ENCODE peak calls at places on chromosomes 11 and 22, in four cellular contexts. Y is adrenal gland, B is HCT116, H is transverse colon. I is an unnamed sample.

GRCh38 chr11:61026121-61027031 is 54.9 kb downstream of the CD6 start:
- DNase-seq in Y (no peak), B (no peak), H (peak), I (no peak)

GRCh38 chr11:107116358-107116757 is 98.1 kb upstream of the GUCY1A2 start:
- DNase-seq in Y (no peak), B (no peak), H (no peak), I (no peak)

GRCh38 chr11:82750643-82751139 is 17.0 kb upstream of the FAM181B start:
- DNase-seq in Y (no peak), B (no peak), H (no peak), I (no peak)

GRCh38 chr11:86708671-86709070 is 36.3 kb upstream of the ME3 start:
- DNase-seq in Y (no peak), B (no peak), H (no peak), I (no peak)

GRCh38 chr11:40130427-40130826 is 1329.0 kb downstream of the LRRC4C start:
- DNase-seq in Y (no peak), B (no peak), H (no peak), I (no peak)

GRCh38 chr22:30806391-30806861 is 111.8 kb downstream of the OSBP2 start:
- DNase-seq in Y (no peak), B (peak), H (no peak), I (peak)

GRCh38 chr11:1891831-1892115 is at the start of gene PRR33:
- DNase-seq in Y (peak), B (no peak), H (no peak), I (no peak)

GRCh38 chr11:86551693-86552092 is 120.7 kb downstream of the ME3 start:
- DNase-seq in Y (no peak), B (no peak), H (no peak), I (no peak)

GRCh38 chr11:12922418-12922817 is 86.7 kb upstream of the RASSF10 start:
- DNase-seq in Y (no peak), B (no peak), H (no peak), I (no peak)

GRCh38 chr11:12141283-12141682 is 30.9 kb downstream of the MICAL2 start:
- DNase-seq in Y (no peak), B (no peak), H (no peak), I (no peak)

GRCh38 chr22:33697640-33698039 is 222.6 kb downstream of the LARGE1 start:
- DNase-seq in Y (no peak), B (no peak), H (no peak), I (no peak)

GRCh38 chr22:40050258-40050657 is 55.5 kb downstream of the FAM83F start:
- DNase-seq in Y (no peak), B (no peak), H (peak), I (no peak)

GRCh38 chr11:77104727-77105126 is 2.1 kb downstream of the OMP start:
- DNase-seq in Y (no peak), B (no peak), H (no peak), I (no peak)

GRCh38 chr11:33471541-33471940 is 214.4 kb downstream of the HIPK3 start:
- DNase-seq in Y (no peak), B (no peak), H (no peak), I (no peak)

GRCh38 chr22:19767427-19768380 is 7.1 kb downstream of the TBX1 start:
- DNase-seq in Y (peak), B (peak), H (no peak), I (no peak)

GRCh38 chr11:131186629-131187075 is 183.8 kb upstream of the NTM start:
- DNase-seq in Y (no peak), B (no peak), H (no peak), I (no peak)

GRCh38 chr22:43236401-43237166 is 49.6 kb upstream of the TTLL12 start:
- DNase-seq in Y (peak), B (no peak), H (no peak), I (no peak)

GRCh38 chr11:82864268-82864667 is 36.0 kb downstream of the PRCP start:
- DNase-seq in Y (peak), B (peak), H (peak), I (no peak)

GRCh38 chr22:42794551-42795510 is 62.2 kb downstream of the ARFGAP3 start:
- DNase-seq in Y (peak), B (no peak), H (no peak), I (no peak)

GRCh38 chr22:49967333-49968241 is 7.0 kb downstream of the PIM3 start:
- DNase-seq in Y (peak), B (no peak), H (peak), I (no peak)

GRCh38 chr22:49968313-49968830 is 7.8 kb downstream of the PIM3 start:
- DNase-seq in Y (peak), B (no peak), H (no peak), I (no peak)

GRCh38 chr22:49966041-49966715 is 5.6 kb downstream of the PIM3 start:
- DNase-seq in Y (peak), B (no peak), H (peak), I (no peak)

GRCh38 chr22:49965291-49966040 is 4.9 kb downstream of the PIM3 start:
- DNase-seq in Y (peak), B (no peak), H (peak), I (no peak)

DNA sequence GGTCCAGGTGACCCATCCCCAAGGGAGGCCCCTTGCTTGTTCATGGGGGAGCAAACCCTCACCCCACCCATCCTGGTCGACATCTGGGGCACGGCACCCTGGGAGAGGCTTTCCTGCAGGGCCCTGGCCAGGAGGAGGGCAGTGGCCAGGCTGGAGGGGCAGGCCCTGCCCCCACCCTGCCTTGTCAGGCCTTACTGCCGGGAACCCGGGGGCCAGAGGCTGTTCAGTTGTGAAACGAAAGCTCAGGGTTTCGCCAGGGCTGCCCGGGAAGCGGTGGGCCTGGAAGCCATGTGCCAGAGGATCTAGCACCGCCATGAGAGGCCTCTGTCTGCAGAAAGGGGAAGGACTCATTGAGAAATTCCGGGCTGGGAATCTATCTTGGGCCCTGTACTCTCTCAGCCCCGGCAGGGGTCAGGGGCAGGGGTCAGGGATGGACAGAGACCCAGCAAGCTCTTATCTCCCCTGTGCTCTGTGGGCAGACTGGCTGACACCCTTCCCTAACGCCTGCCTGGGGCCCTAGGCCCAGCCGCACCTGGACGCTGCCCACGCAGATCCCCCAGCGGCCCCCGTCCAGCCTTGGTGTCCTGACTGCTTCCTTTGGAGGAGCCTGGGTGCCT is 6.3 kb downstream of the PIM3 start:
- DNase-seq in Y (peak), B (no peak), H (peak), I (no peak)
- H3K27ac ChIP-seq in Y (peak), B (peak), H (peak), I (no peak)

GRCh38 chr22:46671824-46672432 is 51.7 kb downstream of the GRAMD4 start:
- DNase-seq in Y (no peak), B (no peak), H (no peak), I (no peak)
- H3K27ac ChIP-seq in Y (no peak), B (no peak), H (no peak), I (no peak)

DNA sequence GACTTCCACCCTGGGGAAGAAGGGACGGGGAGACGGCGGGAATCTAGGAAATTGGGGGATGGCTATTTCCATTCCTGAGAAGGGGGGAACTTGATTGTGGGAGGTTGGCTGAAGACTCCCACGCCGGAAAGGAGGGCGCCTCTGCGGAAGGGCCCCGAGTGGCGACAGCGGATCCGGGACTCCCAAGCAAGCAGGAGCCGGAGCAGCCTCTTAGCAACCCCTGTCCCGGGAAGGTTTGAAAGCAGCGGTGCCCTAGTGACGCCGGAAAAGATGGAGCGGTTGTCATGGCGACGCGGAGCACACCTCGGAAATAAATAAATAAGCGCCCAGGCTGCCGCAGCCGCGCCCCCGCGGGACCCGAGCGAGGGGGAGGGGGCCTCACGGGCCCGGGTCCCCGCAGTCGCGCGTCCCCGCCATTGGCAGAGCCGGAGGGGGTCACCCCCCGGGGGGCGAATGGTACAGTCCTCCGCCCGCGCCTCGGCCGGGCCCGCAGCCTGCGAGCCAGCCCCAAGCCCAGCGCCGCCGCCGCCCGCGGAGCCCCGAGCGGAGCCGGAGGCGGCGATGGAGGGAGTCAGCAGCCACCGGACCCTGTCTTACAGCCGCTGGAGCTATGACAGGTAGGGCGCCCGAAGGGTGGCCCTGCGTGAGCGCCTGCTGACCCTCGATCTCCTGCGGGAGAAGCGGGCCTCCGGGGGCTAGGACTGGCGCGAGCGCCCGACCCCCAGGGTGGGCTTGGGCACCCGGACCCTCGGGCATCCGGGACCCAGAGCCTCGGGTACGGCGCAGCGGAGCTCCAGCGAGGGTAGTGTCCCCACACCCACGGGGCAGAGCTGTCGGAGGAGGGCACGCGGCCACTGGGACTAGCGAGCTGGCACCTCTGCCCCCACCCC is 31.9 kb downstream of the EIF3F start:
- DNase-seq in Y (peak), B (no peak), H (peak), I (no peak)
- H3K27ac ChIP-seq in Y (no peak), B (no peak), H (peak), I (no peak)

GRCh38 chr11:35274909-35275807 is 136.2 kb downstream of the CD44 start:
- DNase-seq in Y (peak), B (no peak), H (peak), I (no peak)
- H3K27ac ChIP-seq in Y (peak), B (no peak), H (peak), I (peak)

DNA sequence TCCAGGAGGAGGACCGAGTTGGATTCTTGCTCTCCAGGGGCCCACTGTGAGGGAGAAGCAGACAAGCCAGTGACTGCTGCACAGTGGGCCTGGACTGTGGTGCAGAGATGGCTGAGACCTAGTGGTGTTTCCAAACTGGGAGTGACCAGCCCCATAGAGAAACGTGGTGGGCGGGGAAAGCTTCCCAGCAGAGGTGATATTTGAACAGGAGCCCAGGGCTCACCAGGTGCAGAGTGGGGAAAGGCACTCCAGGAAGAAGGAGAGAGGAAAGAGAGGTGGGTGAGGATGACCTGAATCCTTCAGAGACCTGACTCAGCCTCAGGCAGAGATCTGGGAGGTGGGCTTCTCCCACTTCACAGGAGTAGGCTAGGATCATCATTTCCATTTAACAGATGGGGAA is 52.1 kb upstream of the RASD2 start:
- DNase-seq in Y (no peak), B (no peak), H (no peak), I (no peak)
- H3K27ac ChIP-seq in Y (no peak), B (no peak), H (no peak), I (no peak)

GRCh38 chr11:62500066-62501035 is 46.3 kb downstream of the AHNAK start:
- DNase-seq in Y (no peak), B (peak), H (peak), I (peak)
- H3K27ac ChIP-seq in Y (no peak), B (peak), H (peak), I (peak)

GRCh38 chr22:37222440-37222971 is 10.2 kb upstream of the SSTR3 start:
- DNase-seq in Y (no peak), B (no peak), H (peak), I (no peak)
- H3K27ac ChIP-seq in Y (no peak), B (no peak), H (peak), I (no peak)

DNA sequence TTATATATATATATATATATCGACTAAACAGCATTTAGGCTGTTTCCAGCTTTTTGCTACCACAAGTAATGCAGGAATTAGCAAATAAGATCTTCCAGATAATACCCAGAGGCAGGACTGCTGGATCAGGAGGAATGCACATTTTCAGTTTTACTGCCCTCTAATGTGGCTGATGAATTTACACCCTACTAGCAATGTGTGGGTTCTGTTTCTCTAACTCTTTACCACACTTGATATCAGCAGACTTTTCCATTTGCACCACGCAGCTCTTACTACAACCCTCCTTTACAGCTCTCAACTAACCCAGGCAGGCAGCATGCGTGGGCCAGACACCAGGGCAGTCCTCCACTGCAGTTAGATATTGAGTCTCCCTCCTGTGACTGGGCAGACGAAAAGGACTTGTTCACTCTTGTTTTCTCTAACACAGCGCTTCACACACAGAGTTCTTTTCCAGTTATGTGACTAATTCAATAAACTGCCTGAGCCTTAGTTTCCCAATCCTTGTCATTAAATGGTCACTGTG is 67.7 kb downstream of the IGLL5 start:
- DNase-seq in Y (no peak), B (no peak), H (no peak), I (peak)
- H3K27ac ChIP-seq in Y (no peak), B (no peak), H (no peak), I (no peak)

DNA sequence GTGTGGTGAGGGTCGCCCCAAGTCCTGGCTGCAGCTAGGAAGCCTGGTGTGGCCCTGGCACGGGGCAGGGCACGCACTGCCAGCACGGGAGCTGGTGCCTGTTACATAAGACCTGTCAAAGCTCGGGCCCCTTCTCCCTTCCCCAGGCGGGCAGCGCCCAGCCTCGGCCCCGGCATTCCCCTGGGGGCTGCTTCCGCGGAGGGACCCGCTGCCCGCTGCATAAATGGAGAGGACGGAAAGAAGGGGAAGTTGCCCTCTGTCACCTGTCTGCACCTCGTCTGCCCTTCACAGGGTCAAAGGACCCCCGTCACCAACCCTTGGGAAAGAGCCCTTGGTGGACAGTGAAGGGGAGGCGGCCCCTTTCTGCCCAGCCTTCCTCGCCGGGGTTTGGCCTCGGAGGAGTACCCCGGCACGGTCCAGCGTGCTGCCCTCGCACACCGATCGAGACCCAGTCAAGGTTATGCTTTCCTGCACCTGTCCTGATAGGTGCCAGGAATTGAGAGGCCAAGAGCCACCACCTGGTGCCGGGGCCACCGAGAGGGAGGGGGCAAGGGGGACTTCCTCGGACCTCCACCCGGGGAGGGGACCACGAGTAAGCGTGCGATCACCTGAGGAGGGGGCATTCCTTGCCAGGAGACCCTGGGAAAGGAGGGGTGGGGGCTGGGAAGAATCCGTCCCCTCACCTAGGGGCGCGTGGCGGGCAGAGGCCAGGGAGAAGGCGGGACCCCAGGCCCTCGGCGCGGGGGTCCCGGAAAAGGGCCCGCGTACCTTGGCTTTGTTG is 16.8 kb upstream of the MFRP start:
- DNase-seq in Y (no peak), B (no peak), H (no peak), I (no peak)
- H3K27ac ChIP-seq in Y (no peak), B (no peak), H (peak), I (no peak)

GRCh38 chr11:125253795-125254525 is 89.4 kb downstream of the PKNOX2 start:
- DNase-seq in Y (no peak), B (no peak), H (no peak), I (no peak)

GRCh38 chr11:125257185-125257584 is 92.6 kb downstream of the PKNOX2 start:
- DNase-seq in Y (no peak), B (no peak), H (no peak), I (no peak)

GRCh38 chr11:125258626-125259025 is 94.1 kb downstream of the PKNOX2 start:
- DNase-seq in Y (no peak), B (no peak), H (no peak), I (no peak)

GRCh38 chr11:125257751-125258150 is 93.2 kb downstream of the PKNOX2 start:
- DNase-seq in Y (no peak), B (no peak), H (no peak), I (no peak)

DNA sequence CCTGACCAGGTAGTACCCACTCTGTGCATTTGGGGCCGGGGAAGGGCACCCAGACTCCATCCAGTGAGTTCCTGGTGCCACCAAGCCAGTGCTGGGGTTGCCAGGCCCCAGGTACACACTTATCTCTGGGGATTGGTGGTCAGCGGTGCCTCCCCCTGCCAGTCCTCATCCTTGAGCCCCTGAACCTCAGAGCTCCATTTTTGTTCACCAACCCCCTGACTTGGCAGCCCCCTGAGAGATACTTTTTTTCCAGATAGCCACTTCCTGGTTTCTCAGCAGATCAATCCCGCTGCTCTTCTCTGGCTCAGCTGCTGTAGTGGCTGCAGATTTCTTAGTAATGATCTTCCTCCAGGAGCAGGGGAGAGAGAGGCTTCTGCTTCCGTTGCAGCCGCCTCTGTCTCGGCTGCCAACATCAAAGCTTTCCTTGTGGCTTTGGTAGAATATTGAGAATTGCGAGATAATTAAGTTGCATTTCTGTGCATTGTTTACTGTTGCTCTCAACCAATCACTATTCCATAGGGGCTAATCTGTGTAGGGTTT is 92.0 kb downstream of the PKNOX2 start:
- DNase-seq in Y (no peak), B (no peak), H (no peak), I (no peak)
- H3K27ac ChIP-seq in Y (no peak), B (no peak), H (no peak), I (no peak)

I was measured in epithelial cell of prostate.